ENCODE peak calls at places on chromosomes 16 and 17, in seven cellular contexts. O, N, H, Z, V, J and U are unnamed samples.

GRCh38 chr17:78774456-78774855 is 7.6 kb downstream of the CYTH1 start:
- DNase-seq in O (no peak), N (no peak), H (peak), Z (no peak), V (no peak), J (no peak), U (no peak)

GRCh38 chr16:55322327-55322726 is 1.7 kb upstream of the IRX6 start:
- DNase-seq in O (no peak), N (no peak), H (no peak), Z (no peak), V (no peak), J (no peak), U (no peak)

GRCh38 chr16:67727521-67728485 is 8.7 kb upstream of the GFOD2 start:
- DNase-seq in O (no peak), N (peak), H (peak), Z (no peak), V (no peak), J (no peak), U (no peak)

GRCh38 chr17:31357831-31358400 is 33.6 kb upstream of the RAB11FIP4 start:
- DNase-seq in O (no peak), N (no peak), H (no peak), Z (no peak), V (peak), J (no peak), U (no peak)

GRCh38 chr17:65027305-65027704 is 29.2 kb downstream of the GNA13 start:
- DNase-seq in O (no peak), N (no peak), H (no peak), Z (peak), V (peak), J (no peak), U (no peak)

GRCh38 chr17:43740541-43740940 is 18.1 kb downstream of the SOST start:
- DNase-seq in O (no peak), N (no peak), H (no peak), Z (no peak), V (no peak), J (no peak), U (no peak)

GRCh38 chr17:8739104-8739503 is 5.5 kb downstream of the CCDC42 start:
- DNase-seq in O (no peak), N (no peak), H (no peak), Z (no peak), V (no peak), J (no peak), U (no peak)

GRCh38 chr16:88681709-88682451 is 4.4 kb downstream of the SNAI3 start:
- DNase-seq in O (no peak), N (peak), H (no peak), Z (peak), V (no peak), J (no peak), U (no peak)

GRCh38 chr16:69407702-69408323 is 16.6 kb upstream of the CYB5B start:
- DNase-seq in O (no peak), N (no peak), H (no peak), Z (no peak), V (no peak), J (no peak), U (no peak)

GRCh38 chr17:62800580-62800979 is 7.5 kb downstream of the MARCHF10 start:
- DNase-seq in O (no peak), N (no peak), H (no peak), Z (no peak), V (peak), J (peak), U (no peak)

GRCh38 chr17:64200080-64201042 is 62.7 kb downstream of the TEX2 start:
- DNase-seq in O (no peak), N (peak), H (no peak), Z (no peak), V (peak), J (no peak), U (no peak)

GRCh38 chr17:76868176-76868668 is at the start of gene MGAT5B:
- DNase-seq in O (no peak), N (peak), H (peak), Z (peak), V (peak), J (peak), U (peak)

GRCh38 chr17:64632606-64633005 is 29.5 kb downstream of the SMURF2 start:
- DNase-seq in O (no peak), N (no peak), H (no peak), Z (no peak), V (peak), J (no peak), U (no peak)

GRCh38 chr17:3768341-3768740 is 32.6 kb downstream of the ITGAE start:
- DNase-seq in O (no peak), N (no peak), H (no peak), Z (no peak), V (no peak), J (no peak), U (no peak)

GRCh38 chr17:12627177-12627629 is 38.5 kb upstream of the MYOCD start:
- DNase-seq in O (peak), N (peak), H (peak), Z (no peak), V (peak), J (no peak), U (peak)

GRCh38 chr16:50153648-50154368 is 702 bp downstream of the TENT4B start:
- DNase-seq in O (peak), N (no peak), H (peak), Z (peak), V (no peak), J (peak), U (no peak)

GRCh38 chr17:78798695-78799559 is 16.9 kb upstream of the CYTH1 start:
- DNase-seq in O (no peak), N (no peak), H (no peak), Z (no peak), V (peak), J (no peak), U (no peak)

GRCh38 chr17:32123782-32124181 is 18.5 kb upstream of the RHOT1 start:
- DNase-seq in O (no peak), N (peak), H (no peak), Z (no peak), V (peak), J (no peak), U (no peak)

GRCh38 chr17:31907342-31907975 is 6.0 kb upstream of the UTP6 start:
- DNase-seq in O (no peak), N (no peak), H (peak), Z (no peak), V (peak), J (peak), U (peak)

GRCh38 chr17:71304498-71305158 is 816.2 kb upstream of the SOX9 start:
- DNase-seq in O (no peak), N (no peak), H (no peak), Z (no peak), V (no peak), J (no peak), U (no peak)

GRCh38 chr17:56887552-56888467 is 26.0 kb downstream of the TRIM25 start:
- DNase-seq in O (no peak), N (no peak), H (no peak), Z (no peak), V (peak), J (no peak), U (no peak)

GRCh38 chr17:36611345-36612072 is 10.1 kb downstream of the MRM1 start:
- DNase-seq in O (no peak), N (no peak), H (no peak), Z (no peak), V (peak), J (no peak), U (no peak)

GRCh38 chr16:89343501-89344291 is 126.2 kb downstream of the ZNF778 start:
- DNase-seq in O (no peak), N (no peak), H (no peak), Z (no peak), V (no peak), J (no peak), U (no peak)

GRCh38 chr16:13425840-13426239 is 494.1 kb upstream of the ERCC4 start:
- DNase-seq in O (no peak), N (no peak), H (no peak), Z (no peak), V (no peak), J (no peak), U (no peak)

GRCh38 chr17:49968380-49969133 is 433 bp upstream of the DLX4 start:
- DNase-seq in O (no peak), N (peak), H (no peak), Z (peak), V (peak), J (peak), U (peak)

GRCh38 chr16:67943619-67944503 is at the start of gene LCAT:
- DNase-seq in O (peak), N (peak), H (peak), Z (no peak), V (peak), J (no peak), U (peak)

GRCh38 chr16:53068423-53068833 is 13.6 kb downstream of the CHD9 start:
- DNase-seq in O (no peak), N (no peak), H (no peak), Z (no peak), V (no peak), J (no peak), U (no peak)

GRCh38 chr17:71527311-71527710 is 593.5 kb upstream of the SOX9 start:
- DNase-seq in O (no peak), N (no peak), H (no peak), Z (no peak), V (no peak), J (no peak), U (no peak)

GRCh38 chr17:11853321-11854151 is 143.7 kb downstream of the ZNF18 start:
- DNase-seq in O (no peak), N (no peak), H (no peak), Z (no peak), V (no peak), J (peak), U (no peak)

GRCh38 chr16:53059672-53060071 is 4.9 kb downstream of the CHD9 start:
- DNase-seq in O (no peak), N (no peak), H (no peak), Z (no peak), V (peak), J (no peak), U (no peak)

GRCh38 chr16:82641336-82641984 is 14.7 kb downstream of the CDH13 start:
- DNase-seq in O (no peak), N (no peak), H (no peak), Z (no peak), V (peak), J (no peak), U (no peak)

GRCh38 chr16:87823146-87823929 is 46.0 kb downstream of the SLC7A5 start:
- DNase-seq in O (no peak), N (no peak), H (no peak), Z (no peak), V (no peak), J (no peak), U (no peak)

GRCh38 chr17:79114455-79115301 is 40.1 kb downstream of the ENGASE start:
- DNase-seq in O (no peak), N (no peak), H (peak), Z (no peak), V (no peak), J (peak), U (peak)

GRCh38 chr17:7380321-7380720 is 568 bp upstream of the TNK1 start:
- DNase-seq in O (no peak), N (no peak), H (peak), Z (no peak), V (peak), J (peak), U (no peak)

GRCh38 chr16:2210386-2211365 is at the start of gene BRICD5:
- DNase-seq in O (no peak), N (peak), H (no peak), Z (no peak), V (peak), J (no peak), U (no peak)

GRCh38 chr17:19264277-19264676 is 27.1 kb downstream of the EPN2 start:
- DNase-seq in O (no peak), N (no peak), H (no peak), Z (no peak), V (no peak), J (no peak), U (no peak)

GRCh38 chr17:29176500-29177351 is 3.5 kb downstream of the MYO18A start:
- DNase-seq in O (no peak), N (peak), H (peak), Z (peak), V (peak), J (peak), U (peak)

GRCh38 chr17:59810894-59811153 is 81.9 kb downstream of the TUBD1 start:
- DNase-seq in O (no peak), N (no peak), H (no peak), Z (no peak), V (no peak), J (no peak), U (no peak)

GRCh38 chr17:49914096-49914490 is 54.9 kb upstream of the DLX4 start:
- DNase-seq in O (no peak), N (no peak), H (no peak), Z (no peak), V (no peak), J (no peak), U (no peak)

GRCh38 chr17:21377821-21378396 is 1.8 kb downstream of the KCNJ12 start:
- DNase-seq in O (no peak), N (no peak), H (no peak), Z (no peak), V (no peak), J (no peak), U (no peak)

DNA sequence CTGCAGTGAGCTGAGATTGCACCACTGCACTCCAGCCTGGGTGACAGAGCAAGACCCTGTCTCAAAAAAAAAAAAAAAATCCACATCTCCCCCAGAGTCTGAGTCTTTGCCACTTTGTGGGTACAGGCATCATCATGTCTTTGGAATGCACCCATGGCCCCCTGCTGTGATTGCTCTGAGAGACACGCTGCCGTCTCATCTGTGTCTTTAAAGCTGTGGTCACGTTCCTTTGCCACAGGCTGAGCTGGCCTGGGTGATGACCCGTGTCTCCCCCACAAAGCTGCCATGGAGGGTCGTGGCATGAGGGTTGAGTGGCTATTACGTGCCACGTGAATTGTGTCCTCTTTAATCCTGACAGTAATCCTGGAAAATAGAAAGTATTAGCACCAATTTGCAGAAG is 20.2 kb downstream of the CRISPLD2 start:
- DNase-seq in O (no peak), N (no peak), H (no peak), Z (no peak), V (peak), J (peak), U (no peak)
- H3K27ac ChIP-seq in O (no peak), N (peak), H (peak), Z (no peak), V (no peak), J (peak), U (peak)

GRCh38 chr16:23124315-23124714 is 24.9 kb downstream of the USP31 start:
- DNase-seq in O (no peak), N (peak), H (peak), Z (no peak), V (peak), J (no peak), U (peak)
- TF ChIP-seq CTCF in O (no peak), N (no peak), H (no peak), Z (no peak), V (no peak), J (no peak), U (no peak)

GRCh38 chr16:65754799-65755691 is 611.4 kb upstream of the CDH5 start:
- DNase-seq in O (no peak), N (no peak), H (peak), Z (no peak), V (peak), J (no peak), U (peak)
- H3K27ac ChIP-seq in O (no peak), N (no peak), H (peak), Z (no peak), V (no peak), J (no peak), U (peak)

GRCh38 chr17:74117999-74118421 is 85.5 kb upstream of the RPL38 start:
- DNase-seq in O (no peak), N (no peak), H (peak), Z (no peak), V (no peak), J (no peak), U (no peak)

GRCh38 chr17:74119960-74120359 is 83.5 kb upstream of the RPL38 start:
- DNase-seq in O (no peak), N (no peak), H (no peak), Z (no peak), V (no peak), J (no peak), U (no peak)

GRCh38 chr17:74119049-74119580 is 84.4 kb upstream of the RPL38 start:
- DNase-seq in O (no peak), N (no peak), H (peak), Z (no peak), V (no peak), J (no peak), U (no peak)

GRCh38 chr17:74117087-74117486 is 86.4 kb upstream of the RPL38 start:
- DNase-seq in O (no peak), N (no peak), H (peak), Z (no peak), V (no peak), J (no peak), U (no peak)

GRCh38 chr17:74118504-74118903 is 85.0 kb upstream of the RPL38 start:
- DNase-seq in O (no peak), N (no peak), H (peak), Z (no peak), V (no peak), J (no peak), U (no peak)
- TF ChIP-seq CTCF in O (no peak), N (no peak), H (no peak), Z (no peak), V (no peak), J (no peak), U (no peak)

DNA sequence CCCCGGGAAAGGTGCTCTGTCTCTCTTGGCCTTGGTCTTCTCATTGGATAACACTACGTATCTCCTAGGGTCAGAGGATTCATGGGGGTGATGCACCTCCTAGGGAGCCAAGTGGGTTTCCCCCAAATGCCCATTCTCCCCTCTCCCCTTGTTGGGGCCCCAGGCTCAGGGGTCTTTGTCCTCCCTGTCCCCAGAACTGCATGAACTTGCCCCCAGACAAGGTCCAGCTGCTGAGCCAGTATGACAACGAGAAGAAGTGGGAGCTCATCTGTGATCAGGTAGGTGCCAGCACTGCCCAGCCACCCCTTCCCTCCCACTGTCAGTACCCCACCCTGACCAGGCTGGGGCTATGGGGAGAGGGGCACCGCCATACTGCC is 8.7 kb downstream of the FMNL1 start:
- DNase-seq in O (no peak), N (no peak), H (no peak), Z (no peak), V (no peak), J (no peak), U (no peak)
- H3K27ac ChIP-seq in O (peak), N (peak), H (peak), Z (peak), V (no peak), J (no peak), U (no peak)

DNA sequence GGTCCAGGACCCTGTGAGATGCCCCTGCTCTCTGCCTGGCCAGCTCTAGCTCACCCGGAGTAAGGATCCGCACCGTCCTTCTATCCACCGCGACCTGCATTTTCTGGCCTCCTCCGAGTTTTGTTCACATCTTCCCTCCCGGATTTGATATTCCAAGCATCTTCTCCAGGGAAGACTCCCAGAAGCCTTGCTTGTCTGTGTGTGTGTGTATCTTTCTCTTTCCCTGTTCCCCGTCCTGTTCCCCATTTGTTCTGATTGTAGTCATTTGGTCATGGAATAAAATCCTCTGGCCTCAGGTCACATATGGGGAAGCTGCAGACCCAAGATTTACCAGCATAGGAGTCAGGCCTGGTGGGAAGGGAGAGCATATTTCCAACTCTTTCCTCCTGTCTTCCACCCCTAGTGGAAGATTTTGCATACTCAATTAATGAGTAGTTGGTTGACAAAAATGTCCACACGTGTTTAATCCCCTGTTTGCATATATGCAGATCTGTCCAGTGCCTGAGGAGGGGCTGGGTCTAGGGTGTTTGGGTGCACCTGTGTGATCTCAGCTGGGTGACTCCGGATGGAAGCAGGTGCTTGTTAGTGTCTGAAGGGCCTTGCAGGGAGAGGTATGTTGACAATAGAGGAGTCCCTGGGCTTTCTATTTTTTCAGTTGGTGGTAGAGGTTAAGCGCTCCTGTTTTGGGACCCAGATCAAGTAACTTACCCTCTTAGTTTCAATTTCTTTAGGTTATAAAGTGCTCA is 1.9 kb downstream of the PRAC1 start:
- DNase-seq in O (no peak), N (no peak), H (peak), Z (no peak), V (no peak), J (no peak), U (no peak)
- TF ChIP-seq CTCF in O (no peak), N (no peak), H (no peak), Z (no peak), V (no peak), J (no peak), U (no peak)

GRCh38 chr17:80545499-80545826 is 825 bp downstream of the RPTOR start:
- DNase-seq in O (no peak), N (no peak), H (peak), Z (no peak), V (peak), J (no peak), U (no peak)
- H3K27ac ChIP-seq in O (no peak), N (peak), H (peak), Z (no peak), V (peak), J (no peak), U (peak)

GRCh38 chr16:46855389-46855788 is 24.4 kb upstream of the C16orf87 start:
- DNase-seq in O (no peak), N (no peak), H (no peak), Z (no peak), V (no peak), J (no peak), U (no peak)

GRCh38 chr16:46858151-46858550 is 26.0 kb upstream of the GPT2 start:
- DNase-seq in O (no peak), N (no peak), H (no peak), Z (no peak), V (no peak), J (no peak), U (no peak)

GRCh38 chr16:46854846-46855245 is 23.9 kb upstream of the C16orf87 start:
- DNase-seq in O (no peak), N (no peak), H (no peak), Z (no peak), V (no peak), J (no peak), U (no peak)

GRCh38 chr16:46859719-46860152 is 24.4 kb upstream of the GPT2 start:
- DNase-seq in O (no peak), N (no peak), H (no peak), Z (no peak), V (peak), J (no peak), U (no peak)

GRCh38 chr16:46857261-46857962 is 26.4 kb upstream of the C16orf87 start:
- DNase-seq in O (no peak), N (peak), H (no peak), Z (no peak), V (peak), J (peak), U (no peak)
- TF ChIP-seq CTCF in O (no peak), N (peak), H (peak), Z (no peak), V (peak), J (peak), U (peak)

GRCh38 chr17:82392209-82392920 is 20.8 kb downstream of the UTS2R start:
- DNase-seq in O (no peak), N (no peak), H (no peak), Z (no peak), V (no peak), J (no peak), U (no peak)
- H3K27ac ChIP-seq in O (no peak), N (no peak), H (no peak), Z (no peak), V (no peak), J (no peak), U (no peak)

GRCh38 chr16:11345040-11345862 is at the start of gene RMI2:
- DNase-seq in O (peak), N (peak), H (peak), Z (peak), V (peak), J (peak), U (peak)
- TF ChIP-seq CTCF in O (no peak), N (no peak), H (no peak), Z (no peak), V (no peak), J (no peak), U (no peak)